ENCODE peak calls at places on chromosomes 3 and 15, in five cellular contexts. S is H1, H is GM12878, P is HepG2, M is NT2/D1. W is an unnamed sample.

GRCh38 chr3:101195951-101196713 is 124.2 kb downstream of the IMPG2 start:
- DNase-seq in S (no peak), H (no peak), P (peak), M (peak), W (peak)

GRCh38 chr15:73704869-73705645 is 20.9 kb downstream of the CD276 start:
- DNase-seq in S (peak), H (no peak), P (peak), M (peak), W (no peak)

GRCh38 chr3:42035816-42036482 is 55.2 kb upstream of the TRAK1 start:
- DNase-seq in S (no peak), H (no peak), P (no peak), M (no peak), W (no peak)

GRCh38 chr3:10389995-10390394 is 69.1 kb upstream of the SEC13 start:
- DNase-seq in S (no peak), H (peak), P (no peak), M (no peak), W (no peak)

GRCh38 chr15:95601525-95601924 is 729.0 kb upstream of the NR2F2 start:
- DNase-seq in S (no peak), H (no peak), P (no peak), M (no peak), W (no peak)

GRCh38 chr3:170425491-170426239 is 7.0 kb downstream of the CLDN11 start:
- DNase-seq in S (no peak), H (no peak), P (peak), M (no peak), W (no peak)

GRCh38 chr3:84547971-84548970 is 410.5 kb upstream of the CADM2 start:
- DNase-seq in S (peak), H (no peak), P (peak), M (peak), W (no peak)

GRCh38 chr3:142888484-142889262 is at the start of gene PCOLCE2:
- DNase-seq in S (peak), H (no peak), P (no peak), M (peak), W (peak)

GRCh38 chr3:169846458-169847193 is 23.1 kb downstream of the LRRC31 start:
- DNase-seq in S (peak), H (peak), P (no peak), M (no peak), W (peak)

GRCh38 chr15:40064231-40064894 is 25.4 kb upstream of the SRP14 start:
- DNase-seq in S (no peak), H (no peak), P (no peak), M (peak), W (no peak)

GRCh38 chr3:113269661-113270060 is 58.3 kb downstream of the BOC start:
- DNase-seq in S (no peak), H (no peak), P (no peak), M (no peak), W (no peak)
- TF ChIP-seq ZNF274 in S (no peak), H (no peak), P (no peak), M (no peak), W (no peak)

GRCh38 chr3:28317438-28318022 is 31.0 kb upstream of the ZCWPW2 start:
- DNase-seq in S (no peak), H (no peak), P (peak), M (peak), W (peak)
- TF ChIP-seq ZNF274 in S (no peak), H (no peak), P (no peak), M (no peak), W (no peak)

DNA sequence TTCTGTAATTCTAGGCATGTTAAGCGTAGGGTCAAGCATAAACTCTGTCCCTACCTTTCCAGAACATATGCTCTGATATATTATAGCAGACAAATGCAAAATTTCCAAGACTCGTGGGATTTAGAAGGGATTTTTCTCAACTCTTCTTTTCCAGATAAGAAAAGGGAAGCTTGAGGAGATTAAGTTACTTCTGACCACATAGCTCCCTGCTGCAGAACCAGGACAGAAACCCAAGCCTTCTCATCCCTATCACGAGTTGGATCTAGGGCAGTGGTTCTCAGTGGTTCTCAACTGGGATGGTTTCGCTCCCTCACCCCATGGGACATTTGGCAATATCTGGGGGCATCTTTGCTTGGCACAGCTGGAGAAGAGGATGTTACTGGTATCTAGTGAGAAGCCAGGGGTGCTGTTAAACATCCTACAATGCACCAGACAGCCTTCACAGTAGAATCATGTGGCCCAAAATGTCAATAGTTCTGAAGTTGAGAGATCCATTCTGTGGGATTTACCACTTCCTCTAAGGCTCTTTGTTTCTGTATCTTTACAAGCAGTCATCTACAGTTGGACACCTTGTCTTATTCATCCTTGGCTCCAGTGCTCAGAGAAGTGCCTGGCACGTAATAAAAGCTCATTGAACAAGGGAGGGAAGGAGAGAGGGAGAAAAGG is 64.2 kb downstream of the LIPC start:
- DNase-seq in S (no peak), H (no peak), P (no peak), M (no peak), W (no peak)
- TF ChIP-seq ZNF274 in S (no peak), H (no peak), P (no peak), M (no peak), W (no peak)

GRCh38 chr3:109047366-109047765 is 70.6 kb downstream of the MORC1 start:
- DNase-seq in S (no peak), H (no peak), P (no peak), M (no peak), W (no peak)

GRCh38 chr3:109045271-109046051 is 72.5 kb downstream of the MORC1 start:
- DNase-seq in S (no peak), H (no peak), P (no peak), M (no peak), W (no peak)

GRCh38 chr3:109050591-109051167 is 67.3 kb downstream of the MORC1 start:
- DNase-seq in S (no peak), H (no peak), P (peak), M (no peak), W (peak)
- TF ChIP-seq ZNF274 in S (no peak), H (no peak), P (no peak), M (no peak), W (no peak)

DNA sequence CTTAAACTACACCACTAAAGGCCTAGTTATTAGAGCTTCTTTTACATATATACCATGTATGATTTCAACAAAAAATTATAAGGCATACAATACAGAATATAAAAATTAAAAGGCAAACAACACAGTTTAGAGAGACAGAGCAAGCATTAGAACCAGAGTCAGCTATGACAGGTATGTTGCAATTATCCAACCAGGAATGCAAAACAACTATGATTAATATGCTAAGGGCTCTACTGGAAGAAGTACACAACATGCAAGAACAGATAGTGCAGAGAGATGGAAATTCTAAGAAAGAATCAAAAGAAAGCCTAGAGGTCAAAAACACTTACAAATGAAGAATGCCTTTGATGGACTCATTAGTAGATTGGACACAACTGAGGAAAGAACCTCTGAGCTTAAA is 39.6 kb downstream of the CCDC54 start:
- DNase-seq in S (no peak), H (no peak), P (no peak), M (no peak), W (no peak)
- TF ChIP-seq ZNF274 in S (no peak), H (no peak), P (no peak), M (no peak), W (no peak)

W was measured in HCT116.